ENCODE peak calls at places on chromosome 21, in ten cellular contexts. H is heart right ventricle, O is upper lobe of right lung, C is fibroblast of mammary gland, U is A673, J is neural progenitor cell, B is prostate gland, F is left ventricle myocardium inferior, D is dorsolateral prefrontal cortex, Z is cardiac muscle cell. M is an unnamed sample.

GRCh38 chr21:41900401-41900800 is 21.3 kb upstream of the PRDM15 start:
- DNase-seq in H (no peak), O (no peak), C (no peak), U (no peak), J (no peak), B (no peak), F (no peak), D (no peak), Z (no peak), M (no peak)

GRCh38 chr21:40386301-40386911 is 460.6 kb downstream of the DSCAM start:
- DNase-seq in H (peak), O (peak), C (no peak), U (peak), J (peak), B (peak), F (peak), D (peak), Z (peak), M (peak)

GRCh38 chr21:17466166-17466565 is 46.7 kb upstream of the CXADR start:
- DNase-seq in H (no peak), O (no peak), C (peak), U (no peak), J (no peak), B (no peak), F (no peak), D (no peak), Z (peak), M (no peak)

GRCh38 chr21:33461538-33462250 is 18.1 kb downstream of the TMEM50B start:
- DNase-seq in H (no peak), O (no peak), C (no peak), U (no peak), J (no peak), B (no peak), F (no peak), D (no peak), Z (no peak), M (no peak)

GRCh38 chr21:20720623-20721022 is 277.6 kb upstream of the NCAM2 start:
- DNase-seq in H (no peak), O (no peak), C (peak), U (no peak), J (no peak), B (no peak), F (no peak), D (no peak), Z (peak), M (no peak)

GRCh38 chr21:16633851-16634521 is 878.9 kb upstream of the CXADR start:
- DNase-seq in H (no peak), O (no peak), C (no peak), U (no peak), J (no peak), B (no peak), F (no peak), D (peak), Z (peak), M (no peak)

GRCh38 chr21:35932232-35932911 is 128.0 kb downstream of the SETD4 start:
- DNase-seq in H (peak), O (no peak), C (peak), U (peak), J (no peak), B (no peak), F (peak), D (no peak), Z (peak), M (no peak)

GRCh38 chr21:31161157-31161556 is 122.9 kb upstream of the KRTAP19-8 start:
- DNase-seq in H (no peak), O (no peak), C (peak), U (no peak), J (peak), B (no peak), F (no peak), D (no peak), Z (peak), M (peak)

GRCh38 chr21:39663066-39663465 is 50.3 kb downstream of the B3GALT5 start:
- DNase-seq in H (no peak), O (peak), C (no peak), U (no peak), J (peak), B (no peak), F (no peak), D (no peak), Z (no peak), M (no peak)

GRCh38 chr21:25170681-25171080 is 436.6 kb downstream of the MRPL39 start:
- DNase-seq in H (no peak), O (no peak), C (no peak), U (no peak), J (no peak), B (no peak), F (no peak), D (no peak), Z (no peak), M (no peak)

GRCh38 chr21:23936224-23936623 is 1671.1 kb downstream of the MRPL39 start:
- DNase-seq in H (no peak), O (no peak), C (peak), U (peak), J (peak), B (no peak), F (no peak), D (no peak), Z (peak), M (no peak)

GRCh38 chr21:32415451-32415850 is 2.9 kb downstream of the EVA1C start:
- DNase-seq in H (no peak), O (no peak), C (no peak), U (no peak), J (peak), B (no peak), F (no peak), D (no peak), Z (no peak), M (no peak)

GRCh38 chr21:32257952-32258785 is 20.7 kb downstream of the MIS18A start:
- DNase-seq in H (peak), O (no peak), C (peak), U (peak), J (peak), B (peak), F (peak), D (peak), Z (peak), M (peak)

GRCh38 chr21:41562101-41563000 is 54.4 kb upstream of the TMPRSS2 start:
- DNase-seq in H (peak), O (peak), C (peak), U (no peak), J (no peak), B (no peak), F (peak), D (no peak), Z (peak), M (no peak)

GRCh38 chr21:41260428-41260827 is 56.2 kb upstream of the FAM3B start:
- DNase-seq in H (no peak), O (no peak), C (no peak), U (no peak), J (no peak), B (no peak), F (no peak), D (no peak), Z (no peak), M (no peak)

GRCh38 chr21:38985423-38986378 is 180.0 kb downstream of the ETS2 start:
- DNase-seq in H (peak), O (peak), C (peak), U (peak), J (no peak), B (peak), F (peak), D (no peak), Z (peak), M (no peak)

GRCh38 chr21:30194701-30195299 is 21.1 kb downstream of the CLDN8 start:
- DNase-seq in H (no peak), O (no peak), C (peak), U (peak), J (peak), B (no peak), F (no peak), D (no peak), Z (peak), M (peak)

GRCh38 chr21:41583274-41583790 is 75.4 kb upstream of the TMPRSS2 start:
- DNase-seq in H (no peak), O (peak), C (no peak), U (no peak), J (no peak), B (peak), F (no peak), D (no peak), Z (no peak), M (no peak)

GRCh38 chr21:42063578-42064521 is 7.3 kb upstream of the UMODL1 start:
- DNase-seq in H (no peak), O (no peak), C (peak), U (no peak), J (peak), B (peak), F (no peak), D (no peak), Z (no peak), M (no peak)

GRCh38 chr21:39818557-39818956 is 48.7 kb upstream of the PCP4 start:
- DNase-seq in H (no peak), O (no peak), C (no peak), U (no peak), J (no peak), B (no peak), F (no peak), D (no peak), Z (no peak), M (no peak)

GRCh38 chr21:45927851-45928850 is 53.4 kb upstream of the COL6A1 start:
- DNase-seq in H (no peak), O (no peak), C (no peak), U (no peak), J (no peak), B (no peak), F (no peak), D (no peak), Z (no peak), M (no peak)

GRCh38 chr21:45927032-45927431 is 54.5 kb upstream of the COL6A1 start:
- DNase-seq in H (no peak), O (no peak), C (no peak), U (no peak), J (no peak), B (no peak), F (no peak), D (no peak), Z (no peak), M (no peak)

GRCh38 chr21:45929477-45929876 is 52.1 kb upstream of the COL6A1 start:
- DNase-seq in H (no peak), O (no peak), C (no peak), U (no peak), J (no peak), B (no peak), F (no peak), D (no peak), Z (no peak), M (no peak)

GRCh38 chr21:45923146-45923545 is 58.4 kb upstream of the COL6A1 start:
- DNase-seq in H (peak), O (peak), C (peak), U (peak), J (peak), B (peak), F (peak), D (peak), Z (peak), M (peak)

GRCh38 chr21:45926281-45926680 is 55.3 kb upstream of the COL6A1 start:
- DNase-seq in H (no peak), O (no peak), C (peak), U (no peak), J (no peak), B (no peak), F (no peak), D (no peak), Z (no peak), M (no peak)
- TF ChIP-seq CTCF in H (peak), O (no peak), C (peak), U (peak), J (no peak), B (no peak), F (no peak), D (no peak), Z (no peak), M (no peak)

DNA sequence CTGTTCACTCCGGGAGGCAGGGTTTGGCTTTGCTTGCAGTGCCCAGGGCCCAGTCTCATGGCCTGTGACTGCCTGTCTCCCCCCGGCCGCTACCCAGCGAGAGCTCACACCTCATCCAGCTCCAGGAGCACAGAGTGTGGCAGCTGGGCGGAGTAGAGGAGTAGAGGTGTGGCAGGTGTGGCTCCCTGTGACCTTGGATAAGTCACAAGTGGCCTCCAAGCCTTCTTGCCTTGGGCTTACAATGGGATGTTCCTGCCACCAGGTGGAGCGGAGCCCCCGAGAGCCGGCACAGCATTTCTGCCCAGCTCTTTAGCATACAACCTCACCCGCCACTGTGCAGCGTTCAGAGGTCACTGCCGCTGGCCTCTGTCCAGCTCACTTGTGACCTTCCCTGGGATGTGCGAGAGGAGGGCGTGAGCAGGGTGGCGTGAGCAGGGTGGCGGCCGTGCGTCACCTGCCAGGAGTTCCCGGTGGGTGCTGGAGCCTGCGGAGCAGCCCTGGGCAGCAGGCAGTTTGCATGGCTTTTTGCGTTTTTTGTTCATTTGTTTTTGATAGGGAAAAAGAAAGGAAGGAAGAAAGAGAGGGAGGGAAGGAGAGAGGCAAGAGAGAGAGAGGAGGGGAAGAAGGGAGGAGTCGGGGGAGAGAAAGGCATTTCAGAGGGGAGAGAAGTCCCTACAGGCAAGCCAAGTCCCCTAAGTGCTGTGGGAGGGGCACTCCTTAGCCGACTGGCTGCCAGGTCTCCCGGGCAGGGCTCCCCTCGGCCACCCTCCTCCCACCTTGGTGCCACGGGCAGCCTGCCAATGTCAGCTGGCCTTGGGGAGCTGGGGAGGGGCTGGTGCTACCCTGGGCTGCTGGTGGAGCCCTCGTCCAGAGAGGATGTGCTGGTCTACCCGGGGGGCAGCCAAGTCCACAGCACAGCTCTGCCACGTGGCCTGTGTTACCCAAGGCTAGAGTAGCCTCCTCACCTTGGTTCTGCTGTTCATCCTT is 42.6 kb downstream of the CRYAA start:
- DNase-seq in H (no peak), O (peak), C (no peak), U (no peak), J (peak), B (peak), F (peak), D (no peak), Z (no peak), M (peak)
- TF ChIP-seq CTCF in H (peak), O (peak), C (no peak), U (peak), J (peak), B (no peak), F (peak), D (no peak), Z (peak), M (peak)

GRCh38 chr21:37749132-37749531 is 167.1 kb downstream of the KCNJ6 start:
- DNase-seq in H (no peak), O (no peak), C (no peak), U (no peak), J (no peak), B (no peak), F (no peak), D (no peak), Z (no peak), M (no peak)

GRCh38 chr21:37742532-37742931 is 173.7 kb downstream of the KCNJ6 start:
- DNase-seq in H (no peak), O (no peak), C (no peak), U (no peak), J (no peak), B (no peak), F (no peak), D (no peak), Z (no peak), M (no peak)

GRCh38 chr21:37751268-37751975 is 164.8 kb downstream of the KCNJ6 start:
- DNase-seq in H (no peak), O (no peak), C (no peak), U (no peak), J (no peak), B (no peak), F (no peak), D (no peak), Z (peak), M (no peak)

GRCh38 chr21:37748351-37748750 is 167.9 kb downstream of the KCNJ6 start:
- DNase-seq in H (no peak), O (no peak), C (no peak), U (no peak), J (no peak), B (no peak), F (no peak), D (no peak), Z (no peak), M (no peak)

DNA sequence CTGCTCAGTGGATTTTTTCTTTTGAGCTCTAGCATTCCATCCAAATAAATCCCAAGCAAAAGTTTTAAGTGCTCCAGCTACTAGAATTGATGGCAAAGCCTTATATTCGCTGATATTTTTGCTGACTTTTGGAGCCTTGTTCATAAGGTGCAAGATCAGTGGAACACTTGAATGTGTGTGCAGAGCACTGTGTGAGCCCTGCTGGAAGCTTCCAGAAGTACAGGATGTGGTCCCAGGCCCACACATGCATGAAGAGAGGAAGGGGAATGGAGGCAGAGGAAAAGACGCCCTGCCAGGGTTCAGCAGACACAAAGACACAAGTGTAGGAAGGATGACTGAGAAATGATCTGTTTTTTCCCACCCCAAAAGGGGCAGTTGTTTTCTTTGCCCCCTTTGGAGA is 169.4 kb downstream of the KCNJ6 start:
- DNase-seq in H (no peak), O (no peak), C (no peak), U (no peak), J (no peak), B (no peak), F (no peak), D (no peak), Z (no peak), M (no peak)
- TF ChIP-seq CTCF in H (no peak), O (no peak), C (no peak), U (no peak), J (no peak), B (no peak), F (peak), D (no peak), Z (peak), M (peak)

DNA sequence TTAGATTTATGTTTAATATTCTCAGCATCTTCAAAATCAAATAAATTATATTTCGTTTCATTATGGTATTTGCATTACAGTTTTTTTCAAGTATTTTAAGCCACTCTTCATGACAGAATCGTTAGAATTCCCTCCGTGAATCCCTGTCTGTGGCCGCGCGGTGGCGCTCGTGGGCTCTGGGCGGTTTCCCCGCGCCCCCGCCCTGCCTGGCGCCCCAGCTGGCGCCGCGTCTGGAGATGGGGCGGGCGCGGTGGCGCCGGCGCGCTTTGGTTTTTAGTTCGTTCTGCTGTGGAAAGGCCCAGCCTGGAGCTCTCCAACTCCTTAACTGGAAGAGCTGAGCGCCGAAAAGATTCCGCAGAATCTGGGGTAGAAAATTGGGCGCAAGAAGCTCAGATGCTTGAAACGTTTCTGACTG is 25.7 kb downstream of the PRMT2 start:
- DNase-seq in H (peak), O (peak), C (peak), U (peak), J (peak), B (no peak), F (peak), D (peak), Z (peak), M (peak)
- TF ChIP-seq CTCF in H (peak), O (peak), C (peak), U (peak), J (peak), B (peak), F (peak), D (peak), Z (peak), M (peak)

GRCh38 chr21:34801519-34802132 is 132.8 kb downstream of the CLIC6 start:
- DNase-seq in H (no peak), O (no peak), C (peak), U (no peak), J (no peak), B (no peak), F (no peak), D (no peak), Z (peak), M (no peak)

GRCh38 chr21:34802180-34802899 is 133.5 kb downstream of the CLIC6 start:
- DNase-seq in H (no peak), O (no peak), C (peak), U (no peak), J (no peak), B (no peak), F (no peak), D (no peak), Z (no peak), M (no peak)

GRCh38 chr21:34797926-34798595 is 129.3 kb downstream of the CLIC6 start:
- DNase-seq in H (no peak), O (no peak), C (no peak), U (no peak), J (no peak), B (no peak), F (no peak), D (no peak), Z (no peak), M (no peak)

GRCh38 chr21:34799092-34799491 is 130.3 kb downstream of the CLIC6 start:
- DNase-seq in H (no peak), O (peak), C (no peak), U (no peak), J (no peak), B (no peak), F (no peak), D (no peak), Z (no peak), M (no peak)

DNA sequence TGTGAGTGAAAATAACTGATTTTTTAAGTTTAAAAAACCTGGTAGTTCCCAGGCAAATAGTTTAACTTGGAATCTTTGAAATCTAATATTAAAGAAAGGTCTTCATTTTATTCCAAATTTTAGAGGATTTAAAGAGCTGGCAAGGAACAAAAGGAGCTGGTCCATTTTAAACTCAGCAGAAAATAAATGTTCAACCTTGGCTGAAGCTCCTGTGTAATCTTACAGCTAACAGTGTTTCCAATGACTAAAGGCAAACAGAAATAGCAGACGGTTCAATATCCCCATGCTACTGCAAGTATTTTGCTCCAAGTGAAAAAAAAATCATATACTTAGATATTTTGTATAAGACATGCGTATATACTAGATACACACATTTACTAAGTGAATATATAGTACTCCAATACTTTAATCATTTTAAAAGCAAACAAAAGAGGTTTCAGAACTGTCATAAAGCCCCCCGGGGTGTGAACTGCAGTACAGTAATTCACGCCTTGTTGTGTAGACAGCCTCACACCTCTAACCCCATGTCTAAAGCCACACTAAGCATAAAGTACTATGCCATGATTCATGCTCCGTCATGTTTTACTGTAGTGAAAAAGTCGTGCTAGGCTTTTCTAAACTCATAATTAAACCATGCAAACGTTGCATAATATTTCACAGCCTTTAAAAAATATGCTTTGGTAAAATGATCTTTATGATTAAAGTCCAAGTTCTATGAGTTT is 132.2 kb downstream of the CLIC6 start:
- DNase-seq in H (no peak), O (no peak), C (peak), U (no peak), J (no peak), B (no peak), F (no peak), D (no peak), Z (peak), M (no peak)
- TF ChIP-seq CTCF in H (no peak), O (no peak), C (no peak), U (no peak), J (no peak), B (no peak), F (no peak), D (no peak), Z (no peak), M (no peak)

GRCh38 chr21:15592957-15593356 is 136.8 kb upstream of the USP25 start:
- DNase-seq in H (no peak), O (no peak), C (no peak), U (no peak), J (no peak), B (no peak), F (no peak), D (no peak), Z (no peak), M (no peak)

GRCh38 chr21:15586752-15587436 is 142.9 kb upstream of the USP25 start:
- DNase-seq in H (no peak), O (no peak), C (no peak), U (no peak), J (no peak), B (no peak), F (no peak), D (no peak), Z (no peak), M (no peak)

GRCh38 chr21:15592271-15592860 is 137.4 kb upstream of the USP25 start:
- DNase-seq in H (no peak), O (no peak), C (peak), U (peak), J (peak), B (peak), F (no peak), D (no peak), Z (peak), M (peak)
- TF ChIP-seq CTCF in H (peak), O (peak), C (peak), U (peak), J (peak), B (peak), F (peak), D (peak), Z (peak), M (peak)

GRCh38 chr21:26844258-26845065 is 747 bp downstream of the ADAMTS1 start:
- DNase-seq in H (peak), O (peak), C (no peak), U (peak), J (peak), B (peak), F (peak), D (peak), Z (peak), M (peak)
- TF ChIP-seq CTCF in H (peak), O (no peak), C (no peak), U (peak), J (no peak), B (no peak), F (peak), D (no peak), Z (peak), M (peak)

M was measured in neural crest cell.